ENCODE peak calls at places on chromosomes 6 and 20, in ten cellular contexts. H is hepatocyte, Z is MCF 10A, K is HepG2, Q is prostate gland, R is cardiac muscle cell, D is fibroblast of lung, W is body of pancreas, I is esophagus muscularis mucosa, E is MM.1S. Y is an unnamed sample.
A peak's percentile ranks its signal among the peaks of the same experiment; 100 is the strongest.

GRCh38 chr6:50249493-50249892 is 199.8 kb upstream of the DEFB112 start:
- DNase-seq in I (no peak), D (peak; percentile 91), H (no peak), Z (no peak), W (no peak), E (no peak), R (no peak), K (peak; percentile 4), Q (no peak), Y (no peak)

GRCh38 chr6:43493833-43494232 is 16.3 kb downstream of the LRRC73 start:
- DNase-seq in E (no peak), D (no peak), I (no peak), K (peak; percentile 89), Q (no peak), R (no peak), W (no peak), Z (no peak), H (peak; percentile 60), Y (no peak)

GRCh38 chr6:168326294-168327261 is 7.0 kb upstream of the DACT2 start:
- DNase-seq in K (peak; percentile 99), Z (peak; percentile 33), H (peak; percentile 44), W (no peak), I (no peak), Q (no peak), E (no peak), D (no peak), R (peak; percentile 99), Y (no peak)

GRCh38 chr6:81766482-81767069 is 14.1 kb upstream of the TENT5A start:
- DNase-seq in R (peak; percentile 95), K (peak; percentile 78), W (no peak), D (peak; percentile 97), E (no peak), Q (no peak), I (no peak), H (peak; percentile 44), Z (peak; percentile 94), Y (no peak)

GRCh38 chr6:37482356-37483292 is 17.1 kb downstream of the CCDC167 start:
- DNase-seq in R (no peak), Q (no peak), I (no peak), W (no peak), Z (no peak), D (no peak), H (no peak), K (no peak), E (no peak), Y (no peak)

GRCh38 chr20:4978050-4978918 is 23.0 kb downstream of the SLC23A2 start:
- DNase-seq in D (no peak), I (no peak), Q (no peak), R (peak; percentile 48), H (no peak), E (no peak), Z (no peak), K (no peak), W (no peak), Y (no peak)

GRCh38 chr6:148972481-148972880 is 225.7 kb downstream of the UST start:
- DNase-seq in W (peak; percentile 84), K (peak; percentile 21), Q (peak; percentile 22), I (peak; percentile 72), H (peak; percentile 90), Z (peak; percentile 77), D (no peak), R (no peak), E (peak; percentile 78), Y (peak; percentile 66)

GRCh38 chr20:416950-417800 is 9.1 kb downstream of the RBCK1 start:
- DNase-seq in Z (no peak), D (no peak), K (no peak), E (no peak), W (no peak), H (no peak), I (no peak), Q (no peak), R (no peak), Y (no peak)

GRCh38 chr6:124490123-124490522 is 472.1 kb upstream of the RNF217 start:
- DNase-seq in K (no peak), D (no peak), I (no peak), E (no peak), W (no peak), R (no peak), Z (peak; percentile 27), Q (no peak), H (no peak), Y (no peak)

DNA sequence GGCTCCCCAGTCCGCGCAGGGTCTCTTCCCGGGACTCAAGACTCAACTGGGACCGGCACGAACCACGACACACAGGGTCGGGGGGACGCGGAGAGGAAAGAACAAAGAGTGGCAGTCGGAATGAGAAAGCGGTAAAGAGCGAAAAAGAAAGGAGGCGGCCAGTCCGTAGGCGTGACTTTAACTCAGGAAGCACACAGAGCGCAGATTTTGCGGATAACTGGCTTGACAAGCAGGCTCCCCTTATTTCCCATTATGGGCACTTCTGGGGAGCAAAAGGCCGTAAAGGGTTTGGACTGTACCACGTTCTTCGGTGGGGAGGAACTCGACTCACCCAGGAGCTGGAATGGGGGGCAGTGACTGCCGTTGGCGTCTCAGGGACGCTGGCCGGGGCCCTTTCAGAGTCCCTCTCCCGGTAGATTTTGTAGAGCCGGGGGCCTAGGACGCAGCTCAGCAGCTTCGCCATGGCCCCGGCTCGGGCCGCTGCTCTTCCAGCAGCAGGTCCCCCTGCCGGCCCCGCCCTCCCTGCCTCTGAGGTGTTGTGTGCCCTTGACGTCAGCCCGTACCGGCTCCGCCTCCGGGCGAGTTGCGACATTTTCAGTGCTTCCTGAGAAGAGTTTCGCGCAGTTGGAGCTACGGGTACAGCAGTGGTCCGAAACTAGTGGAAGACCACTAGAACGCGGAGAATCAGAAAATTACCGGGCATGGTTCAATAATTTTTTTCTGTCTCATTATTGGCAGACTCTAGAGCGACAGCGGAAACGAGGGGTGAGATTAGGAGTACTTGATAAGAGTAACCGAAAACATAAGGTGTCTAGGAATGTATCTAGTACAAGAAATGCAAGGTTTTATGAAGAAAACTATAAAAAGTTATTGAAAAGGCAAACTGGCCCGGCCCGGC is at the start of gene ABHD16A:
- DNase-seq in R (peak; percentile 99), W (peak; percentile 99), D (peak; percentile 99), I (peak; percentile 100), Q (peak; percentile 99), Z (peak; percentile 98), K (peak; percentile 98), E (peak; percentile 98), H (peak; percentile 99), Y (peak; percentile 99)
- TF ChIP-seq CTCF in R (no peak), W (no peak), D (no peak), I (peak; percentile 20), Q (peak; percentile 40), Z (no peak), K (peak; percentile 33), E (no peak), H (no peak), Y (no peak)

GRCh38 chr6:68447112-68447511 is 188.0 kb upstream of the ADGRB3 start:
- DNase-seq in Q (no peak), E (no peak), R (no peak), H (no peak), W (no peak), D (no peak), Z (no peak), I (no peak), K (no peak), Y (no peak)

GRCh38 chr6:68445926-68446325 is 189.2 kb upstream of the ADGRB3 start:
- DNase-seq in H (no peak), E (no peak), Z (no peak), K (no peak), D (no peak), Q (no peak), I (no peak), W (no peak), R (no peak), Y (no peak)

GRCh38 chr6:68443704-68444103 is 191.4 kb upstream of the ADGRB3 start:
- DNase-seq in Z (no peak), Q (no peak), R (no peak), E (no peak), I (no peak), H (no peak), W (no peak), D (no peak), K (no peak), Y (no peak)
- TF ChIP-seq CTCF in Z (peak; percentile 12), Q (no peak), R (no peak), E (no peak), I (no peak), H (no peak), W (no peak), D (peak; percentile 38), K (no peak), Y (no peak)

GRCh38 chr6:56416247-56416646 is 168.9 kb upstream of the COL21A1 start:
- DNase-seq in K (no peak), E (no peak), Z (no peak), D (no peak), W (no peak), R (no peak), H (no peak), Q (no peak), I (no peak), Y (no peak)

GRCh38 chr6:56420296-56420695 is 172.9 kb upstream of the COL21A1 start:
- DNase-seq in K (no peak), I (no peak), D (no peak), R (no peak), Q (no peak), H (no peak), Z (no peak), E (no peak), W (no peak), Y (no peak)

DNA sequence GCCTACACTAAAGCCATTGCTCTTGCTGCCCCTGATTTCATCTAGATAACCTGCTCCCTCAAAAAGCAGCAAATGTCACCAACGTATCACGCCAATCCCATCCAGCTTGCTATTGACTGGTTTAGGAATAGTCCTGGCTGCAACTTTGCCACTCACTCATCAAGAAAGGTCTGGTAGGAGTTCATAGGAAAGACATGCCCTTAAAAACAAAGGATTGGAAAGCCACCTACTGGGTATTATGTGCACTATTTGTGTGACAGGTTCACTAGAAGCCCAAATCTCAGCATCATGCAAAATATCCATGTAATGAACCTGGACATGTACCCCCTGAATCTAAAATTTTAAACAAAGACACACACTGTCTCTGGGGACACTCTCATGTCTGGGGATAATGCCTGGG is 170.4 kb upstream of the COL21A1 start:
- DNase-seq in I (no peak), R (no peak), Q (no peak), E (no peak), D (no peak), W (no peak), Z (no peak), K (peak; percentile 43), H (no peak), Y (no peak)
- TF ChIP-seq CTCF in I (no peak), R (no peak), Q (no peak), E (no peak), D (no peak), W (no peak), Z (no peak), K (peak; percentile 62), H (no peak), Y (no peak)

DNA sequence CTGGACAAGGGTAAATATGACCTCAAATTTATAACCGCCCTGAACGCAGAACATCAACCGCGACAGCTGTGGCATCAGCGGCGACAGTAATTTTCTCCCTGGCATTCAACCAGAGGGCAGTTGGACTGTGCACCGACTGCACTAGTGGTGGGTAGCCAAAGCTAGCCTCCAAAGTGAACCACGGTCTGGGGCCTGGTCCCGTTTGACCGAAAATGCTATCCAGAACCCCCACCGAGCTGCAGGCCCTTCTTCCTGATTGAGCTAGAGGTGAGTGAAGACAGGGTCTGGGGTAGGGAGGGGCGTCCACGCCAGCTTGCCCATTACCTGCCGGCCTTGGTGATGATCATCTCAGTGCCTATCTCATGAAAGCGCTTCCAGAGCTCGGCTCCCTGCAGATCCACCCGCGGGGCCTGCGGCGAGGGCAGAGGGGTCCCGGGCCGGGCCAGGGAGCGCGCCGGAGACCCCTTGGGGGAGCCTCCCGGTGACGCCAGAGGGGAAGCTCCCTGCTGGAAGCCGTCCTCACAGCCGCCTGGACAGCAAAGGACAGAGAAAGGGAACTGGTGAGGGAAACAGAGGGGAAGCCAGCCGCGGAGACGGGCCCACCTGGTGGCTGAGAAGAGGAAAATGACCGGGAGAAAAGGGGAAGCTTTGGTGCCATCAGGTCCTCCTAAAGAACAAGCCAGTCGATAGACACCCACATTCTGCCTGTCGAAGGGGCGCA is 2.0 kb downstream of the TBX18 start:
- DNase-seq in Z (no peak), E (no peak), D (no peak), K (no peak), I (no peak), Q (no peak), W (no peak), R (peak; percentile 70), H (peak; percentile 39), Y (no peak)
- TF ChIP-seq CTCF in Z (no peak), E (no peak), D (peak; percentile 27), K (no peak), I (no peak), Q (no peak), W (no peak), R (peak; percentile 39), H (no peak), Y (no peak)